ENCODE peak calls at places on chromosomes 5 and 9, in ten cellular contexts. One of them, this sample, is unnamed.

GRCh38 chr5:91840412-91840811 is 457.3 kb upstream of the ARRDC3 start:
- DNase-seq in GM13977: no peak
- DNase-seq in B cell: no peak
- DNase-seq in IMR-90: no peak
- DNase-seq in nephron progenitor cell: no peak
- DNase-seq in GM06990: no peak
- DNase-seq in heart right ventricle: no peak
- DNase-seq in GM12864: no peak
- DNase-seq in stomach: no peak
- DNase-seq in cardiac muscle cell: no peak
- DNase-seq in this sample: no peak

GRCh38 chr9:89684912-89685636 is 80.3 kb downstream of the GADD45G start:
- DNase-seq in GM13977: no peak
- DNase-seq in B cell: no peak
- DNase-seq in IMR-90: no peak
- DNase-seq in nephron progenitor cell: no peak
- DNase-seq in GM06990: no peak
- DNase-seq in heart right ventricle: peak
- DNase-seq in GM12864: no peak
- DNase-seq in stomach: peak
- DNase-seq in cardiac muscle cell: no peak
- DNase-seq in this sample: no peak

GRCh38 chr9:33946779-33947535 is 101.7 kb downstream of the UBAP2 start:
- DNase-seq in GM13977: no peak
- DNase-seq in B cell: no peak
- DNase-seq in IMR-90: peak
- DNase-seq in nephron progenitor cell: no peak
- DNase-seq in GM06990: no peak
- DNase-seq in heart right ventricle: no peak
- DNase-seq in GM12864: no peak
- DNase-seq in stomach: no peak
- DNase-seq in cardiac muscle cell: peak
- DNase-seq in this sample: no peak

GRCh38 chr9:33818167-33818831 is 1.3 kb downstream of the UBE2R2 start:
- DNase-seq in GM13977: peak
- DNase-seq in B cell: peak
- DNase-seq in IMR-90: no peak
- DNase-seq in nephron progenitor cell: no peak
- DNase-seq in GM06990: no peak
- DNase-seq in heart right ventricle: no peak
- DNase-seq in GM12864: no peak
- DNase-seq in stomach: peak
- DNase-seq in cardiac muscle cell: no peak
- DNase-seq in this sample: peak

GRCh38 chr5:67050125-67050524 is 146.5 kb downstream of the CD180 start:
- DNase-seq in GM13977: no peak
- DNase-seq in B cell: no peak
- DNase-seq in IMR-90: no peak
- DNase-seq in nephron progenitor cell: no peak
- DNase-seq in GM06990: no peak
- DNase-seq in heart right ventricle: no peak
- DNase-seq in GM12864: no peak
- DNase-seq in stomach: no peak
- DNase-seq in cardiac muscle cell: no peak
- DNase-seq in this sample: no peak

GRCh38 chr5:166834246-166834645 is 1457.2 kb upstream of the WWC1 start:
- DNase-seq in GM13977: no peak
- DNase-seq in B cell: no peak
- DNase-seq in IMR-90: no peak
- DNase-seq in nephron progenitor cell: no peak
- DNase-seq in GM06990: no peak
- DNase-seq in heart right ventricle: no peak
- DNase-seq in GM12864: no peak
- DNase-seq in stomach: no peak
- DNase-seq in cardiac muscle cell: peak
- DNase-seq in this sample: no peak

GRCh38 chr5:121109817-121110216 is 645.7 kb downstream of the PRR16 start:
- DNase-seq in GM13977: no peak
- DNase-seq in B cell: no peak
- DNase-seq in IMR-90: no peak
- DNase-seq in nephron progenitor cell: no peak
- DNase-seq in GM06990: no peak
- DNase-seq in heart right ventricle: no peak
- DNase-seq in GM12864: no peak
- DNase-seq in stomach: no peak
- DNase-seq in cardiac muscle cell: no peak
- DNase-seq in this sample: no peak

GRCh38 chr5:84364043-84364442 is 20.6 kb downstream of the EDIL3 start:
- DNase-seq in GM13977: no peak
- DNase-seq in B cell: no peak
- DNase-seq in IMR-90: no peak
- DNase-seq in nephron progenitor cell: no peak
- DNase-seq in GM06990: no peak
- DNase-seq in heart right ventricle: no peak
- DNase-seq in GM12864: no peak
- DNase-seq in stomach: no peak
- DNase-seq in cardiac muscle cell: peak
- DNase-seq in this sample: no peak

GRCh38 chr5:150738862-150739261 is 20.0 kb downstream of the DCTN4 start:
- DNase-seq in GM13977: no peak
- DNase-seq in B cell: no peak
- DNase-seq in IMR-90: no peak
- DNase-seq in nephron progenitor cell: no peak
- DNase-seq in GM06990: no peak
- DNase-seq in heart right ventricle: no peak
- DNase-seq in GM12864: no peak
- DNase-seq in stomach: no peak
- DNase-seq in cardiac muscle cell: no peak
- DNase-seq in this sample: no peak

GRCh38 chr9:127714916-127715442 is 484 bp downstream of the PTRH1 start:
- DNase-seq in GM13977: peak
- DNase-seq in B cell: no peak
- DNase-seq in IMR-90: no peak
- DNase-seq in nephron progenitor cell: peak
- DNase-seq in GM06990: no peak
- DNase-seq in heart right ventricle: no peak
- DNase-seq in GM12864: no peak
- DNase-seq in stomach: peak
- DNase-seq in cardiac muscle cell: no peak
- DNase-seq in this sample: no peak

GRCh38 chr5:175516933-175517823 is 38.8 kb downstream of the SFXN1 start:
- DNase-seq in GM13977: no peak
- DNase-seq in B cell: no peak
- DNase-seq in IMR-90: no peak
- DNase-seq in nephron progenitor cell: no peak
- DNase-seq in GM06990: no peak
- DNase-seq in heart right ventricle: no peak
- DNase-seq in GM12864: no peak
- DNase-seq in stomach: no peak
- DNase-seq in cardiac muscle cell: peak
- DNase-seq in this sample: no peak

GRCh38 chr9:117796681-117797080 is 92.5 kb downstream of the TLR4 start:
- DNase-seq in GM13977: no peak
- DNase-seq in B cell: no peak
- DNase-seq in IMR-90: no peak
- DNase-seq in nephron progenitor cell: no peak
- DNase-seq in GM06990: no peak
- DNase-seq in heart right ventricle: no peak
- DNase-seq in GM12864: no peak
- DNase-seq in stomach: no peak
- DNase-seq in cardiac muscle cell: peak
- DNase-seq in this sample: no peak

GRCh38 chr5:138488481-138488945 is 23.2 kb downstream of the EGR1 start:
- DNase-seq in GM13977: no peak
- DNase-seq in B cell: no peak
- DNase-seq in IMR-90: peak
- DNase-seq in nephron progenitor cell: no peak
- DNase-seq in GM06990: no peak
- DNase-seq in heart right ventricle: no peak
- DNase-seq in GM12864: no peak
- DNase-seq in stomach: peak
- DNase-seq in cardiac muscle cell: peak
- DNase-seq in this sample: no peak
- TF ChIP-seq CTCF in GM13977: no peak
- TF ChIP-seq CTCF in B cell: no peak
- TF ChIP-seq CTCF in IMR-90: no peak
- TF ChIP-seq CTCF in nephron progenitor cell: no peak
- TF ChIP-seq CTCF in GM06990: no peak
- TF ChIP-seq CTCF in heart right ventricle: no peak
- TF ChIP-seq CTCF in GM12864: no peak
- TF ChIP-seq CTCF in stomach: no peak
- TF ChIP-seq CTCF in cardiac muscle cell: no peak
- TF ChIP-seq CTCF in this sample: no peak

GRCh38 chr9:121825481-121825830 is 174.0 kb downstream of the DAB2IP start:
- DNase-seq in GM13977: no peak
- DNase-seq in B cell: no peak
- DNase-seq in IMR-90: no peak
- DNase-seq in nephron progenitor cell: no peak
- DNase-seq in GM06990: no peak
- DNase-seq in heart right ventricle: no peak
- DNase-seq in GM12864: no peak
- DNase-seq in stomach: no peak
- DNase-seq in cardiac muscle cell: no peak
- DNase-seq in this sample: no peak

GRCh38 chr9:121821326-121821725 is 169.9 kb downstream of the DAB2IP start:
- DNase-seq in GM13977: no peak
- DNase-seq in B cell: no peak
- DNase-seq in IMR-90: no peak
- DNase-seq in nephron progenitor cell: no peak
- DNase-seq in GM06990: no peak
- DNase-seq in heart right ventricle: no peak
- DNase-seq in GM12864: no peak
- DNase-seq in stomach: no peak
- DNase-seq in cardiac muscle cell: no peak
- DNase-seq in this sample: peak

GRCh38 chr9:121822093-121823085 is 171.0 kb downstream of the DAB2IP start:
- DNase-seq in GM13977: no peak
- DNase-seq in B cell: no peak
- DNase-seq in IMR-90: no peak
- DNase-seq in nephron progenitor cell: no peak
- DNase-seq in GM06990: no peak
- DNase-seq in heart right ventricle: no peak
- DNase-seq in GM12864: no peak
- DNase-seq in stomach: no peak
- DNase-seq in cardiac muscle cell: no peak
- DNase-seq in this sample: peak

GRCh38 chr9:121824651-121825480 is 173.4 kb downstream of the DAB2IP start:
- DNase-seq in GM13977: no peak
- DNase-seq in B cell: no peak
- DNase-seq in IMR-90: peak
- DNase-seq in nephron progenitor cell: no peak
- DNase-seq in GM06990: no peak
- DNase-seq in heart right ventricle: no peak
- DNase-seq in GM12864: no peak
- DNase-seq in stomach: no peak
- DNase-seq in cardiac muscle cell: peak
- DNase-seq in this sample: peak

GRCh38 chr9:121823451-121824169 is 172.2 kb downstream of the DAB2IP start:
- DNase-seq in GM13977: no peak
- DNase-seq in B cell: no peak
- DNase-seq in IMR-90: no peak
- DNase-seq in nephron progenitor cell: no peak
- DNase-seq in GM06990: no peak
- DNase-seq in heart right ventricle: no peak
- DNase-seq in GM12864: no peak
- DNase-seq in stomach: no peak
- DNase-seq in cardiac muscle cell: no peak
- DNase-seq in this sample: peak
- TF ChIP-seq CTCF in GM13977: no peak
- TF ChIP-seq CTCF in B cell: no peak
- TF ChIP-seq CTCF in IMR-90: no peak
- TF ChIP-seq CTCF in nephron progenitor cell: no peak
- TF ChIP-seq CTCF in GM06990: no peak
- TF ChIP-seq CTCF in heart right ventricle: no peak
- TF ChIP-seq CTCF in GM12864: no peak
- TF ChIP-seq CTCF in stomach: no peak
- TF ChIP-seq CTCF in cardiac muscle cell: no peak
- TF ChIP-seq CTCF in this sample: no peak

DNA sequence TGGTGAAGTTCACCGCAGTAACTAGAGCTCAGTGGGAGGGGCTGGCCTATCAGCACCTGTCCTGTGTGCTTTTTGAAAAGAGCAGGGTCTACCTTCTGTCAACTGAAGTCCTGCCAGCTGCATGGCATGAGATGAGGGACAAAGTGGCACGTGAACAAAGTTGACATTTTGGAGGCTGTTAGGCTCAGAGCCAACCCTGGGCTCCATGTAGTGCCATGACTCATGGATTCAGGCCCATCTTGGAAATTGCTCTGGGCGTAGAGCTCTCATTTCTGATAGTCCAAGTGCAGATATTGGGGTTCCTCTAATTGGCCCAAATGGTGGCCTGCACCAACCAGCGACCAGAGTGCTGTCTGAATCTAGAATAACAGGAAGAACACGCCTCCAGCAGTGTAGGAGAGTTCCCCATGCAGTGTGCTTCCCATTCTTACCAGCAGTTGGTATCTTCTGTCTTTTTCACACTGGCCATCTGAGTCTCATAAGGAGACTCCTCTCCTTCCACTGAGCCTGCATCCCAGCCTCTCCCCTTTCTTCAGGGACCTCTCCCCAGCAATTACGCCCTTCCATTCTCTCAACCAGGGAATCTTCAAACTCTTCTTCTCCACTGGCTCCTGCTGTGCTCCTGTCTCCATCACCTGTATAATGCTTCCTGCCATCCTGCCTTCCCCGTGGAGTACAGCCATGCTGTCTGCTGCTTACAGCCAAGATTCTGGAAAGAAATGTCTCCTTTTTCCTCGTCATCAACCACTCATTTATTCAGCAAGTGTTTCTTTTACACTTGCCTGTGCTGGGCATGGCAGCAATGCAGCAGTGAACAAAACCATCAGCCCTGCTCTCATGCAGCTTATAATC is 30.4 kb downstream of the IRF1 start:
- DNase-seq in GM13977: no peak
- DNase-seq in B cell: no peak
- DNase-seq in IMR-90: no peak
- DNase-seq in nephron progenitor cell: no peak
- DNase-seq in GM06990: no peak
- DNase-seq in heart right ventricle: peak
- DNase-seq in GM12864: no peak
- DNase-seq in stomach: peak
- DNase-seq in cardiac muscle cell: no peak
- DNase-seq in this sample: no peak
- TF ChIP-seq CTCF in GM13977: no peak
- TF ChIP-seq CTCF in B cell: peak
- TF ChIP-seq CTCF in IMR-90: no peak
- TF ChIP-seq CTCF in nephron progenitor cell: no peak
- TF ChIP-seq CTCF in GM06990: no peak
- TF ChIP-seq CTCF in heart right ventricle: peak
- TF ChIP-seq CTCF in GM12864: peak
- TF ChIP-seq CTCF in stomach: no peak
- TF ChIP-seq CTCF in cardiac muscle cell: peak
- TF ChIP-seq CTCF in this sample: peak

GRCh38 chr5:142145106-142145900 is 36.7 kb downstream of the NDFIP1 start:
- DNase-seq in GM13977: peak
- DNase-seq in B cell: peak
- DNase-seq in IMR-90: peak
- DNase-seq in nephron progenitor cell: peak
- DNase-seq in GM06990: no peak
- DNase-seq in heart right ventricle: peak
- DNase-seq in GM12864: peak
- DNase-seq in stomach: peak
- DNase-seq in cardiac muscle cell: peak
- DNase-seq in this sample: no peak

GRCh38 chr5:142143878-142144277 is 35.3 kb downstream of the NDFIP1 start:
- DNase-seq in GM13977: peak
- DNase-seq in B cell: peak
- DNase-seq in IMR-90: peak
- DNase-seq in nephron progenitor cell: no peak
- DNase-seq in GM06990: no peak
- DNase-seq in heart right ventricle: no peak
- DNase-seq in GM12864: peak
- DNase-seq in stomach: no peak
- DNase-seq in cardiac muscle cell: peak
- DNase-seq in this sample: no peak

GRCh38 chr5:142141463-142141862 is 32.9 kb downstream of the NDFIP1 start:
- DNase-seq in GM13977: peak
- DNase-seq in B cell: no peak
- DNase-seq in IMR-90: no peak
- DNase-seq in nephron progenitor cell: no peak
- DNase-seq in GM06990: no peak
- DNase-seq in heart right ventricle: no peak
- DNase-seq in GM12864: no peak
- DNase-seq in stomach: no peak
- DNase-seq in cardiac muscle cell: no peak
- DNase-seq in this sample: no peak
- TF ChIP-seq CTCF in GM13977: peak
- TF ChIP-seq CTCF in B cell: no peak
- TF ChIP-seq CTCF in IMR-90: peak
- TF ChIP-seq CTCF in nephron progenitor cell: no peak
- TF ChIP-seq CTCF in GM06990: peak
- TF ChIP-seq CTCF in heart right ventricle: peak
- TF ChIP-seq CTCF in GM12864: no peak
- TF ChIP-seq CTCF in stomach: no peak
- TF ChIP-seq CTCF in cardiac muscle cell: no peak
- TF ChIP-seq CTCF in this sample: no peak

This sample was measured in osteocyte.